ENCODE peak calls at places on chromosomes 13 and 19, in four cellular contexts. O is epithelial cell of proximal tubule, A is AG04450, S is lower lobe of right lung. B is an unnamed sample.

GRCh38 chr13:26853272-26853818 is 92.8 kb upstream of the GPR12 start:
- DNase-seq in O (no peak), A (no peak), S (no peak), B (no peak)

GRCh38 chr13:112227031-112227430 is 149.1 kb upstream of the SPACA7 start:
- DNase-seq in S (no peak), O (no peak), A (no peak), B (no peak)

GRCh38 chr19:37251308-37252229 is 33.6 kb downstream of the ZNF383 start:
- DNase-seq in O (peak; percentile 74), A (peak; percentile 83), S (peak; percentile 70), B (no peak)

GRCh38 chr13:101916108-101916757 is 463.8 kb downstream of the ITGBL1 start:
- DNase-seq in S (no peak), O (no peak), A (no peak), B (peak; percentile 85)

GRCh38 chr19:28961772-28962500 is 251.0 kb downstream of the UQCRFS1 start:
- DNase-seq in O (peak; percentile 52), S (no peak), A (no peak), B (no peak)

GRCh38 chr19:41925208-41926003 is 2.8 kb downstream of the ERFL start:
- DNase-seq in O (no peak), A (no peak), S (no peak), B (no peak)

GRCh38 chr13:20714563-20715339 is 11.3 kb downstream of the IL17D start:
- DNase-seq in S (no peak), O (no peak), A (peak; percentile 24), B (no peak)

GRCh38 chr13:24626449-24626848 is 53.8 kb upstream of the ATP12A start:
- DNase-seq in S (no peak), A (no peak), O (no peak), B (no peak)

GRCh38 chr19:39128511-39129079 is 3.0 kb downstream of the PAK4 start:
- DNase-seq in S (no peak), O (no peak), A (no peak), B (no peak)

GRCh38 chr19:49614096-49614857 is 23.3 kb downstream of the PRR12 start:
- DNase-seq in S (no peak), A (peak; percentile 27), O (no peak), B (no peak)

GRCh38 chr13:100694722-100695644 is 20.4 kb upstream of the TMTC4 start:
- DNase-seq in O (peak; percentile 44), A (no peak), S (no peak), B (no peak)

GRCh38 chr19:45526143-45526542 is 18.9 kb downstream of the VASP start:
- DNase-seq in O (no peak), A (no peak), S (peak; percentile 73), B (no peak)

GRCh38 chr13:98525452-98525851 is 51.5 kb downstream of the STK24 start:
- DNase-seq in A (no peak), S (no peak), O (no peak), B (no peak)

GRCh38 chr19:12969292-12969988 is at the start of gene DAND5:
- DNase-seq in O (no peak), S (no peak), A (no peak), B (no peak)

GRCh38 chr19:15813916-15814315 is 1.5 kb downstream of the OR10H1 start:
- DNase-seq in S (no peak), O (no peak), A (no peak), B (no peak)

GRCh38 chr19:15810335-15810734 is 5.1 kb downstream of the OR10H1 start:
- DNase-seq in O (no peak), S (no peak), A (no peak), B (no peak)

GRCh38 chr19:15811476-15811875 is 4.0 kb downstream of the OR10H1 start:
- DNase-seq in O (no peak), S (no peak), A (no peak), B (no peak)

GRCh38 chr19:15815306-15815705 is at the start of gene OR10H1:
- DNase-seq in S (no peak), A (no peak), O (no peak), B (no peak)

GRCh38 chr19:15812059-15812722 is 3.3 kb downstream of the OR10H1 start:
- DNase-seq in A (no peak), O (no peak), S (no peak), B (no peak)
- TF ChIP-seq CTCF in A (no peak), O (peak; percentile 77), S (no peak), B (no peak)

GRCh38 chr19:10820173-10820572 is 15.8 kb downstream of the TMED1 start:
- DNase-seq in O (no peak), S (no peak), A (no peak), B (no peak)
- TF ChIP-seq CTCF in O (peak; percentile 47), S (peak; percentile 13), A (peak; percentile 22), B (peak; percentile 32)

GRCh38 chr19:6199240-6199983 is 63.9 kb downstream of the ACSBG2 start:
- DNase-seq in A (peak; percentile 97), O (peak; percentile 70), S (peak; percentile 99), B (peak; percentile 100)
- TF ChIP-seq CTCF in A (peak; percentile 38), O (peak; percentile 23), S (peak; percentile 52), B (peak; percentile 27)

GRCh38 chr19:16588089-16588823 is 16.0 kb upstream of the SLC35E1 start:
- DNase-seq in A (no peak), S (no peak), O (no peak), B (no peak)
- TF ChIP-seq CTCF in A (no peak), S (no peak), O (no peak), B (no peak)

GRCh38 chr13:30692108-30692507 is 43.2 kb upstream of the ALOX5AP start:
- DNase-seq in O (no peak), A (no peak), S (no peak), B (no peak)
- TF ChIP-seq CTCF in O (no peak), A (no peak), S (no peak), B (no peak)

GRCh38 chr19:11035441-11036377 is 53.6 kb upstream of the LDLR start:
- DNase-seq in A (peak; percentile 27), S (peak; percentile 94), O (peak; percentile 3), B (peak; percentile 96)
- TF ChIP-seq CTCF in A (peak; percentile 85), S (peak; percentile 90), O (peak; percentile 90), B (peak; percentile 95)

DNA sequence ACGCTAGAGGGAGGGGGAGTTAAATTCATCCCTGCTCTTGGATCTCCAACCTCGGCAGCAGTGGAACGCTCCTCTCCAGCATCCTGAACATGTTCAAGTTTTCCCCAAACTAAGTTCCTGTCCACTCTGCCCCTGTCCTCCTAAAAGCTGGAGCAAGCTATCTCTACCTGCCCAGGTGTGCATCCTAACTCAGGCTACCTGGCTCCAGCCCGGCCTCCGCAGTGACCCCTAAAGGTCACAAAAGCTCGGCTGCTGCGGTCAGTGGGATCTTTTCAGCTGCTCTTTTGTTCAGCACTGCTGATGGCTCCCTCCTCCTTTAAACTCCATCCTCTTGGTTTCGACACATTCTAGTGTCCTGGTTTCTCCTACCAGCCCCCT is 1.4 kb downstream of the DCUN1D2 start:
- DNase-seq in S (no peak), A (no peak), O (no peak), B (peak; percentile 71)
- TF ChIP-seq CTCF in S (no peak), A (no peak), O (no peak), B (no peak)

GRCh38 chr19:4343056-4343844 is at the start of gene MPND:
- DNase-seq in O (no peak), S (peak; percentile 96), A (peak; percentile 24), B (peak; percentile 96)
- TF ChIP-seq CTCF in O (peak; percentile 52), S (peak; percentile 46), A (peak; percentile 43), B (peak; percentile 52)